ENCODE peak calls at places on chromosome 2, in ten cellular contexts. One of them, this sample, is unnamed.
A peak's percentile ranks its signal among the peaks of the same experiment; 100 is the strongest.

GRCh38 chr2:131105950-131106801 is 1.0 kb downstream of the PLEKHB2 start:
- DNase-seq in fibroblast of the aortic adventitia: peak; percentile 44
- DNase-seq in foreskin fibroblast: peak; percentile 64
- DNase-seq in left cardiac atrium: peak; percentile 31
- DNase-seq in MM.1S: peak; percentile 48
- DNase-seq in activated T-cell treated with anti-CD3 and anti-CD28 coated beads, Interleukin-2, amount 50 U/mL, for 1 hour: no peak
- DNase-seq in A549: peak; percentile 13
- DNase-seq in WERI-Rb-1: no peak
- DNase-seq in RWPE1: peak; percentile 29
- DNase-seq in AG08396: peak; percentile 66
- DNase-seq in this sample: peak; percentile 80

GRCh38 chr2:232634319-232635150 is 1.1 kb downstream of the EFHD1 start:
- DNase-seq in fibroblast of the aortic adventitia: no peak
- DNase-seq in foreskin fibroblast: no peak
- DNase-seq in left cardiac atrium: no peak
- DNase-seq in MM.1S: no peak
- DNase-seq in activated T-cell treated with anti-CD3 and anti-CD28 coated beads, Interleukin-2, amount 50 U/mL, for 1 hour: no peak
- DNase-seq in A549: no peak
- DNase-seq in WERI-Rb-1: no peak
- DNase-seq in RWPE1: no peak
- DNase-seq in AG08396: no peak
- DNase-seq in this sample: no peak

GRCh38 chr2:65545818-65546217 is 113.4 kb upstream of the SPRED2 start:
- DNase-seq in fibroblast of the aortic adventitia: peak; percentile 32
- DNase-seq in foreskin fibroblast: peak; percentile 31
- DNase-seq in left cardiac atrium: no peak
- DNase-seq in MM.1S: no peak
- DNase-seq in activated T-cell treated with anti-CD3 and anti-CD28 coated beads, Interleukin-2, amount 50 U/mL, for 1 hour: no peak
- DNase-seq in A549: no peak
- DNase-seq in WERI-Rb-1: no peak
- DNase-seq in RWPE1: peak; percentile 42
- DNase-seq in AG08396: peak; percentile 25
- DNase-seq in this sample: no peak

GRCh38 chr2:40416486-40416885 is 35.4 kb downstream of the SLC8A1 start:
- DNase-seq in fibroblast of the aortic adventitia: peak; percentile 24
- DNase-seq in foreskin fibroblast: no peak
- DNase-seq in left cardiac atrium: no peak
- DNase-seq in MM.1S: no peak
- DNase-seq in activated T-cell treated with anti-CD3 and anti-CD28 coated beads, Interleukin-2, amount 50 U/mL, for 1 hour: no peak
- DNase-seq in A549: no peak
- DNase-seq in WERI-Rb-1: no peak
- DNase-seq in RWPE1: peak; percentile 14
- DNase-seq in AG08396: no peak
- DNase-seq in this sample: peak; percentile 15

GRCh38 chr2:178279142-178279541 is 84.8 kb downstream of the OSBPL6 start:
- DNase-seq in fibroblast of the aortic adventitia: peak; percentile 94
- DNase-seq in foreskin fibroblast: peak; percentile 83
- DNase-seq in left cardiac atrium: no peak
- DNase-seq in MM.1S: no peak
- DNase-seq in activated T-cell treated with anti-CD3 and anti-CD28 coated beads, Interleukin-2, amount 50 U/mL, for 1 hour: no peak
- DNase-seq in A549: no peak
- DNase-seq in WERI-Rb-1: no peak
- DNase-seq in RWPE1: peak; percentile 76
- DNase-seq in AG08396: peak; percentile 20
- DNase-seq in this sample: no peak

GRCh38 chr2:152525277-152525838 is 190.4 kb downstream of the FMNL2 start:
- DNase-seq in fibroblast of the aortic adventitia: peak; percentile 48
- DNase-seq in foreskin fibroblast: peak; percentile 83
- DNase-seq in left cardiac atrium: peak; percentile 40
- DNase-seq in MM.1S: no peak
- DNase-seq in activated T-cell treated with anti-CD3 and anti-CD28 coated beads, Interleukin-2, amount 50 U/mL, for 1 hour: no peak
- DNase-seq in A549: no peak
- DNase-seq in WERI-Rb-1: no peak
- DNase-seq in RWPE1: peak; percentile 49
- DNase-seq in AG08396: no peak
- DNase-seq in this sample: no peak

GRCh38 chr2:165162466-165162865 is 41.4 kb downstream of the SCN3A start:
- DNase-seq in fibroblast of the aortic adventitia: no peak
- DNase-seq in foreskin fibroblast: no peak
- DNase-seq in left cardiac atrium: no peak
- DNase-seq in MM.1S: no peak
- DNase-seq in activated T-cell treated with anti-CD3 and anti-CD28 coated beads, Interleukin-2, amount 50 U/mL, for 1 hour: no peak
- DNase-seq in A549: no peak
- DNase-seq in WERI-Rb-1: no peak
- DNase-seq in RWPE1: no peak
- DNase-seq in AG08396: no peak
- DNase-seq in this sample: no peak

GRCh38 chr2:29723255-29724001 is 198.0 kb downstream of the ALK start:
- DNase-seq in fibroblast of the aortic adventitia: no peak
- DNase-seq in foreskin fibroblast: no peak
- DNase-seq in left cardiac atrium: no peak
- DNase-seq in MM.1S: no peak
- DNase-seq in activated T-cell treated with anti-CD3 and anti-CD28 coated beads, Interleukin-2, amount 50 U/mL, for 1 hour: no peak
- DNase-seq in A549: peak; percentile 10
- DNase-seq in WERI-Rb-1: no peak
- DNase-seq in RWPE1: no peak
- DNase-seq in AG08396: no peak
- DNase-seq in this sample: no peak

GRCh38 chr2:201234167-201235139 is 25.9 kb upstream of the CASP8 start:
- DNase-seq in fibroblast of the aortic adventitia: peak; percentile 35
- DNase-seq in foreskin fibroblast: no peak
- DNase-seq in left cardiac atrium: no peak
- DNase-seq in MM.1S: no peak
- DNase-seq in activated T-cell treated with anti-CD3 and anti-CD28 coated beads, Interleukin-2, amount 50 U/mL, for 1 hour: no peak
- DNase-seq in A549: no peak
- DNase-seq in WERI-Rb-1: no peak
- DNase-seq in RWPE1: no peak
- DNase-seq in AG08396: no peak
- DNase-seq in this sample: no peak

GRCh38 chr2:128603411-128603924 is 284.8 kb upstream of the HS6ST1 start:
- DNase-seq in fibroblast of the aortic adventitia: no peak
- DNase-seq in foreskin fibroblast: no peak
- DNase-seq in left cardiac atrium: no peak
- DNase-seq in MM.1S: no peak
- DNase-seq in activated T-cell treated with anti-CD3 and anti-CD28 coated beads, Interleukin-2, amount 50 U/mL, for 1 hour: peak; percentile 3
- DNase-seq in A549: no peak
- DNase-seq in WERI-Rb-1: peak; percentile 2
- DNase-seq in RWPE1: no peak
- DNase-seq in AG08396: no peak
- DNase-seq in this sample: no peak

GRCh38 chr2:200609027-200609614 is 23.3 kb downstream of the AOX1 start:
- DNase-seq in fibroblast of the aortic adventitia: peak; percentile 92
- DNase-seq in foreskin fibroblast: peak; percentile 88
- DNase-seq in left cardiac atrium: peak; percentile 25
- DNase-seq in MM.1S: no peak
- DNase-seq in activated T-cell treated with anti-CD3 and anti-CD28 coated beads, Interleukin-2, amount 50 U/mL, for 1 hour: no peak
- DNase-seq in A549: peak; percentile 48
- DNase-seq in WERI-Rb-1: no peak
- DNase-seq in RWPE1: peak; percentile 88
- DNase-seq in AG08396: peak; percentile 72
- DNase-seq in this sample: no peak